ENCODE peak calls at places on chromosomes 11 and 22, in six cellular contexts. A, N, H, S, B and T are unnamed samples.

GRCh38 chr11:115548878-115549528 is 44.8 kb upstream of the CADM1 start:
- DNase-seq in A (no peak), N (no peak), H (peak; percentile 79), S (no peak), B (no peak), T (no peak)

GRCh38 chr11:61635787-61636186 is 44.4 kb upstream of the DAGLA start:
- DNase-seq in A (no peak), N (no peak), H (no peak), S (no peak), B (no peak), T (no peak)

GRCh38 chr11:32706985-32707736 is 87.3 kb downstream of the CCDC73 start:
- DNase-seq in A (no peak), N (no peak), H (no peak), S (peak; percentile 37), B (peak; percentile 91), T (no peak)

GRCh38 chr22:36776722-36777121 is 803 bp upstream of the IFT27 start:
- DNase-seq in A (no peak), N (no peak), H (no peak), S (no peak), B (no peak), T (no peak)

GRCh38 chr11:105297463-105297862 is 157.9 kb upstream of the CARD18 start:
- DNase-seq in A (no peak), N (no peak), H (no peak), S (peak; percentile 45), B (peak; percentile 76), T (no peak)

GRCh38 chr22:21068681-21069276 is 23.0 kb downstream of the LRRC74B start:
- DNase-seq in A (peak; percentile 7), N (no peak), H (peak; percentile 36), S (no peak), B (no peak), T (no peak)

GRCh38 chr22:40637181-40638150 is 947 bp upstream of the MRTFA start:
- DNase-seq in A (peak; percentile 56), N (peak; percentile 56), H (no peak), S (no peak), B (no peak), T (peak; percentile 77)

GRCh38 chr11:57873196-57873911 is 111.8 kb downstream of the CTNND1 start:
- DNase-seq in A (no peak), N (peak; percentile 54), H (no peak), S (no peak), B (peak; percentile 6), T (no peak)

GRCh38 chr11:120318906-120319305 is 6.2 kb upstream of the TLCD5 start:
- DNase-seq in A (no peak), N (no peak), H (no peak), S (no peak), B (no peak), T (no peak)

GRCh38 chr11:72045849-72046248 is 34.5 kb downstream of the NUMA1 start:
- DNase-seq in A (no peak), N (no peak), H (no peak), S (no peak), B (no peak), T (peak; percentile 69)

GRCh38 chr11:15143855-15144254 is 29.1 kb downstream of the INSC start:
- DNase-seq in A (no peak), N (no peak), H (no peak), S (no peak), B (no peak), T (no peak)

GRCh38 chr11:74084796-74085541 is 76.1 kb upstream of the UCP3 start:
- DNase-seq in A (no peak), N (no peak), H (no peak), S (no peak), B (peak; percentile 71), T (no peak)

GRCh38 chr11:3809624-3809928 is 1.2 kb downstream of the PGAP2 start:
- DNase-seq in A (peak; percentile 4), N (no peak), H (no peak), S (no peak), B (no peak), T (no peak)

GRCh38 chr22:46436595-46437163 is 100.7 kb downstream of the CELSR1 start:
- DNase-seq in A (no peak), N (no peak), H (no peak), S (no peak), B (peak; percentile 78), T (no peak)

GRCh38 chr11:117827521-117828511 is 3.3 kb upstream of the FXYD2 start:
- DNase-seq in A (peak; percentile 45), N (no peak), H (no peak), S (no peak), B (no peak), T (peak; percentile 55)

DNA sequence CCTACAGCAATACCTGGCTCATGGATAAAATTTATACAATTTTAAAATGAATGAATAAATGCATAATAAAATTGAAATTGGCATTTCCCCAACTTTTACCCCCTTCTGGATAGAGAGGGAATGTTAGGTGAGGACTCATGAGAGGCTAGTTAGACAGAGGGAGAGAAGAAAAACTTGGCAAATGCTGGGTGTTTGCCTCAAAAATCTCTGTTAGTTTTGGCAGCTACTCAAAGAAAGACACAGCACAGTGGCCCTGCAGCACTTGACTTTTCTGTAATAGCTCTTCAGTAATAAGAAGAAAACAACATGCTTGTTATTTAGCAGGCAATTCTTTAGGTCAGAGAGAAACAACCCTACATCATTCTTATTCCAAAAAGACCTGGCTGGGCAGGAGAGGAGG is 20.7 kb upstream of the IZUMO1R start:
- DNase-seq in A (no peak), N (no peak), H (no peak), S (no peak), B (no peak), T (no peak)
- H3K4me3 ChIP-seq in A (no peak overlapping the region), N (no peak overlapping the region), H (no peak overlapping the region), S (no peak overlapping the region), B (no peak overlapping the region), T (no peak overlapping the region)

GRCh38 chr11:64441127-64441526 is 82.2 kb downstream of the RPS6KA4 start:
- DNase-seq in A (no peak), N (no peak), H (no peak), S (no peak), B (no peak), T (no peak)
- H3K27ac ChIP-seq in A (no peak overlapping the region), N (no peak overlapping the region), H (no peak overlapping the region), S (no peak overlapping the region), B (no peak overlapping the region), T (no peak overlapping the region)

DNA sequence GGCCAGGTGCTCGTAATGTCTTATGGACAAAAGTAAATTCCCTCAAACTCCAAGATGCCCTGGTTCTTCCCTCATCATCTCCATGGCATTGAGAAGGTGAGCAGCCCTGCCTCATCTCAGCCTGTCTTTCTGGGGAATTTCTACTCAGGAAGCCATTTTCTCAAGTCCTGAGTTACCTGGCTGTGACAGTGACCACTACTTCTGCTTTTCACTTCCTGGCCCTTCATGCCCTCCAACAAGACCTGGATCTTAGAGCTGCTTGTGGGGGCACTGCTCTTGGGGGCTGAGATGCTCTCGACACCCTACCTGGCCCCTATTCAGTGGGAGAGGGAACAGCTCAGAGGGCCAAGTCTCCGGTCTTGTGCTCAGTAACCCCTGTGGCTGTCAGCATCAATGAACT is 5.4 kb upstream of the IGSF22 start:
- DNase-seq in A (no peak), N (no peak), H (no peak), S (no peak), B (no peak), T (no peak)
- H3K4me3 ChIP-seq in A (no peak overlapping the region), N (no peak overlapping the region), H (no peak overlapping the region), S (no peak overlapping the region), B (no peak overlapping the region), T (no peak overlapping the region)

GRCh38 chr11:9379046-9379445 is 5.4 kb upstream of the IPO7 start:
- DNase-seq in A (no peak), N (no peak), H (no peak), S (no peak), B (no peak), T (no peak)
- H3K27ac ChIP-seq in A (no peak overlapping the region), N (no peak overlapping the region), H (no peak overlapping the region), S (no peak overlapping the region), B (no peak overlapping the region), T (no peak overlapping the region)